ENCODE peak calls at places on chromosomes 11 and 22, in nine cellular contexts. Q is Right ventricle myocardium inferior; G is hippocampal formation; K is kidney glomerular epithelial cell; D is stimulated activated CD4-positive, alpha-beta T cell treated with anti-CD3 and anti-CD28 coated beads, Interleukin-15, amount 100 ng/mL, for 1 hour; Z is fibroblast of mammary gland; W is gastrocnemius medialis; A is kidney; J is activated CD4-positive, alpha-beta T cell treated with anti-CD3 and anti-CD28 coated beads, Interleukin-2, amount 50 U/mL, for 1 hour. M is an unnamed sample.

GRCh38 chr11:29333993-29334780 is 682.6 kb downstream of the KCNA4 start:
- DNase-seq in Z (peak), A (no peak), J (no peak), Q (no peak), K (peak), D (no peak), G (peak), W (no peak), M (peak)

GRCh38 chr22:27748355-27749168 is 53.0 kb downstream of the MN1 start:
- DNase-seq in G (no peak), J (no peak), W (no peak), Q (no peak), D (no peak), Z (peak), A (no peak), K (no peak), M (no peak)

GRCh38 chr11:20084921-20085814 is 75.1 kb downstream of the DBX1 start:
- DNase-seq in W (no peak), Z (no peak), D (no peak), Q (no peak), A (no peak), K (no peak), G (no peak), J (no peak), M (no peak)

GRCh38 chr11:12496181-12497025 is 119.0 kb downstream of the PARVA start:
- DNase-seq in J (no peak), K (no peak), D (no peak), W (no peak), Z (no peak), A (no peak), Q (no peak), G (no peak), M (peak)

GRCh38 chr11:83801799-83802198 is 515.6 kb upstream of the CCDC90B start:
- DNase-seq in Z (no peak), G (no peak), J (no peak), Q (no peak), K (no peak), D (no peak), A (no peak), W (no peak), M (no peak)

GRCh38 chr11:9264381-9265210 is 554 bp downstream of the DENND5A start:
- DNase-seq in K (peak), G (peak), D (no peak), W (peak), J (peak), A (peak), Q (peak), Z (peak), M (peak)

GRCh38 chr11:112498701-112499100 is 238.0 kb upstream of the PLET1 start:
- DNase-seq in Q (no peak), W (no peak), Z (no peak), D (no peak), J (no peak), G (no peak), A (no peak), K (peak), M (no peak)

GRCh38 chr11:43518407-43519165 is 159.9 kb downstream of the TTC17 start:
- DNase-seq in G (no peak), Z (peak), W (no peak), J (no peak), D (no peak), Q (no peak), K (no peak), A (no peak), M (no peak)

GRCh38 chr11:395866-396265 is 1.9 kb downstream of the PKP3 start:
- DNase-seq in W (no peak), Z (no peak), D (no peak), A (no peak), Q (no peak), G (no peak), K (no peak), J (no peak), M (no peak)

GRCh38 chr11:18368236-18368635 is 26.1 kb upstream of the LDHA start:
- DNase-seq in W (no peak), G (no peak), J (no peak), Z (peak), D (no peak), K (peak), Q (no peak), A (no peak), M (no peak)

GRCh38 chr11:77590194-77590591 is 440 bp downstream of the AQP11 start:
- DNase-seq in W (no peak), Q (no peak), D (no peak), A (no peak), K (peak), Z (peak), J (peak), G (peak), M (peak)

GRCh38 chr11:122791836-122792235 is 46.5 kb upstream of the CRTAM start:
- DNase-seq in J (no peak), Q (no peak), A (no peak), K (no peak), D (no peak), G (no peak), Z (peak), W (no peak), M (no peak)

GRCh38 chr11:78795862-78796261 is 221.2 kb upstream of the NARS2 start:
- DNase-seq in G (no peak), K (peak), Z (no peak), D (no peak), Q (no peak), W (no peak), A (no peak), J (no peak), M (peak)

GRCh38 chr11:114180301-114181055 is 115.7 kb upstream of the NNMT start:
- DNase-seq in J (no peak), D (no peak), K (no peak), W (no peak), G (peak), Q (no peak), A (peak), Z (peak), M (peak)

GRCh38 chr11:34624069-34624468 is 3.2 kb downstream of the EHF start:
- DNase-seq in J (peak), A (no peak), D (no peak), Q (no peak), K (no peak), Z (no peak), W (no peak), G (no peak), M (no peak)

GRCh38 chr11:33997473-33998347 is 53.8 kb upstream of the CAPRIN1 start:
- DNase-seq in A (no peak), J (no peak), D (no peak), G (no peak), Q (no peak), W (no peak), Z (peak), K (no peak), M (no peak)

GRCh38 chr22:38204784-38205183 is 3.0 kb downstream of the MAFF start:
- DNase-seq in A (no peak), J (no peak), G (no peak), Q (no peak), K (no peak), Z (no peak), W (no peak), D (no peak), M (no peak)

GRCh38 chr11:128823751-128824150 is 43.3 kb downstream of the KCNJ1 start:
- DNase-seq in D (no peak), J (no peak), Q (no peak), A (no peak), W (no peak), K (no peak), Z (no peak), G (no peak), M (no peak)